ENCODE peak calls at places on chromosomes 6 and 20, in seven cellular contexts. C is stomach; P is AG04450; S is CD4-positive, alpha-beta T cell; K is omental fat pad; V is suprapubic skin; H is Caco-2. F is an unnamed sample.

GRCh38 chr6:41286544-41287346 is at the start of gene TREM1:
- DNase-seq in K (no peak), C (no peak), P (no peak), V (no peak), S (no peak), H (no peak), F (no peak)

GRCh38 chr6:41824571-41825569 is 37.4 kb downstream of the TOMM6 start:
- DNase-seq in P (no peak), V (no peak), S (no peak), C (no peak), K (no peak), H (no peak), F (no peak)

GRCh38 chr20:58803533-58803932 is 47.2 kb downstream of the GNAS-AS1 start:
- DNase-seq in S (no peak), V (no peak), K (no peak), P (no peak), C (no peak), H (no peak), F (no peak)

GRCh38 chr6:101395345-101395744 is 1.8 kb downstream of the GRIK2 start:
- DNase-seq in C (no peak), S (no peak), K (no peak), V (no peak), H (no peak), P (no peak), F (no peak)

GRCh38 chr20:49586967-49587587 is 19.1 kb upstream of the PTGIS start:
- DNase-seq in K (no peak), V (no peak), H (no peak), P (peak), S (no peak), C (no peak), F (no peak)

GRCh38 chr20:8627386-8628030 is 441.4 kb upstream of the PLCB4 start:
- DNase-seq in S (no peak), C (no peak), K (no peak), H (no peak), V (no peak), P (no peak), F (no peak)

GRCh38 chr6:43758617-43759050 is 11.4 kb upstream of the VEGFA start:
- DNase-seq in K (no peak), C (no peak), V (no peak), P (no peak), H (peak), S (no peak), F (no peak)

GRCh38 chr20:38426006-38426405 is 9.1 kb downstream of the SNHG17 start:
- DNase-seq in V (no peak), K (no peak), C (no peak), P (peak), S (no peak), H (no peak), F (no peak)

GRCh38 chr6:72984981-72985665 is 240.2 kb downstream of the KHDC1L start:
- DNase-seq in S (no peak), K (no peak), V (no peak), C (no peak), P (no peak), H (no peak), F (no peak)

GRCh38 chr6:85078071-85078470 is 313.7 kb upstream of the TBX18 start:
- DNase-seq in K (no peak), H (no peak), V (no peak), S (no peak), C (no peak), P (peak), F (no peak)

GRCh38 chr6:48747471-48747870 is 636.5 kb upstream of the PTCHD4 start:
- DNase-seq in V (no peak), P (no peak), C (no peak), S (no peak), H (no peak), K (no peak), F (no peak)

GRCh38 chr6:34324738-34325444 is 67.6 kb downstream of the NUDT3 start:
- DNase-seq in V (no peak), H (no peak), C (no peak), P (no peak), S (no peak), K (no peak), F (no peak)

GRCh38 chr6:100136590-100136989 is 142.6 kb upstream of the MCHR2 start:
- DNase-seq in S (no peak), K (no peak), C (no peak), H (no peak), V (no peak), P (no peak), F (no peak)

GRCh38 chr20:4613718-4614620 is 107.7 kb upstream of the PRND start:
- DNase-seq in K (peak), C (peak), V (no peak), H (peak), P (no peak), S (peak), F (no peak)

GRCh38 chr6:157186785-157187181 is 136.5 kb downstream of the TMEM242 start:
- DNase-seq in P (no peak), K (no peak), C (no peak), H (no peak), V (no peak), S (no peak), F (no peak)

GRCh38 chr20:47189060-47189459 is 167.4 kb downstream of the ZMYND8 start:
- DNase-seq in K (no peak), C (no peak), V (no peak), P (no peak), S (no peak), H (no peak), F (no peak)

DNA sequence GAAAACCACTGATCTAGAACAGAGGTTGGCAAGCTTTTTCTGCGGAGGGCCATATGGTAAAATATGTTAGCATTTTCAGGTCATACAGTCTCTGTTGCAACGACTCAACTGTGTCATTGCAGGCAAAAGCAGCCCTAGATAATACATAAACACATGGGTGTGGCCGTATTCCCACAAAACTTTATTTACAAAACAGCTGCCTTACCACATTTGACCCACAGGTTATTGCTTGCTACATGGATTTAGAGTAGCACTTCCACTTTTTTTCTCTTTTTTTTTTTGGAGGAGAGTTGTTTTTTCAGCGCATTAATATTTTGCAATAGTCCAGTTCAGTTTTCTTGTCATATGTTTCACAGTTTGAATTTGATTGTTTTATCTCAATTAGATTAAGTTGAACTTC is 2.5 kb upstream of the IGF2R start:
- DNase-seq in C (no peak), V (no peak), P (no peak), S (no peak), K (no peak), H (no peak), F (no peak)
- TF ChIP-seq CTCF in C (no peak), V (no peak), P (no peak), S (no peak), K (no peak), H (no peak), F (peak)

GRCh38 chr6:74755196-74755595 is 450.7 kb downstream of the COL12A1 start:
- DNase-seq in V (no peak), C (no peak), S (no peak), K (no peak), P (no peak), H (no peak), F (no peak)

GRCh38 chr6:74753883-74754600 is 451.8 kb downstream of the COL12A1 start:
- DNase-seq in V (no peak), K (no peak), S (no peak), P (no peak), H (no peak), C (no peak), F (no peak)

GRCh38 chr6:74752303-74752702 is 453.6 kb downstream of the COL12A1 start:
- DNase-seq in V (no peak), S (no peak), P (no peak), K (no peak), C (no peak), H (peak), F (no peak)

GRCh38 chr6:74745670-74746069 is 460.2 kb downstream of the COL12A1 start:
- DNase-seq in C (no peak), P (no peak), S (no peak), K (no peak), H (no peak), V (no peak), F (no peak)

DNA sequence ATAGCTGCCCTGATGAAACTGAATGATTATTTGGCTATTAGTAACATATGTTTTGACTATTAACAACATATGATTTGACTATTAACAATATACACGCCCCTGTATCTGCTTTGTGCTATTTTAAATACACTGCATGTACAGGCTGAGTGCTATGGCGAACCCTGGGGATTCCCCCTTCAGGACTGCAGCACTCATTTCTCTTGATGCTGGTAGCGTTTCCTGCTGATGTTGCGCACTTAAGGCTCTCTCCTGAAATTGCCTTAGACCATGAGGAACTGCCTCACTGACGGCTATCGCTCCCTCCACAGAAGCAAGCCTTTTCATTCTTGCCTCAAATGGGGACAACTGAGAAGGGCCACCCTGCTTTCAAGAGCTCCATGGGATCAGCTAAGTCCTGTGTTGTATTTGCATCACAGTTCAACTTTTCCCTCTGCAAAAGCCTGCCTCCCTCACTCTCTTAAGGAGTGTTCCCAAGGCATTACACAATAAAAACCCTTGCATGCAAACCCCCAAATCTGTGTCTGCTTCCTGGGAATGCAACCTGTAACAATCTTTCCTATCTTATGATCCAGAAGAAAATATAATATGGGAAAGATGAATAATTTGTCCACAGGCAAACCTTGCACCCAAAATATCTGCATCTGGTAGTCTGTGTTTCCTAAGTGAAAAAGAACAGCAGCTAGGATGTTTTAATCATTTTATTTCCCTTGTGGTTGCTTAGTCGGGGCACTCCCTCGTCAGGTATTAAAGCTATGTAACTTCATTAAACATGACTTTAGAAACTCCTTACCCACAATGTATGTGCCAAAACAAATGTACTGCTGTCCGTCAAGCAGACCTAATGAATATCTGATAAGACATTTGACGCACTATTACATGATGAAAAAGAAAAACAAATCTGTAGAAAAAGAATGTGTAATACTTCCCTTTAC is 456.4 kb downstream of the COL12A1 start:
- DNase-seq in C (no peak), P (no peak), S (no peak), V (no peak), K (no peak), H (no peak), F (no peak)
- TF ChIP-seq CTCF in C (no peak), P (no peak), S (no peak), V (no peak), K (no peak), H (no peak), F (no peak)

GRCh38 chr6:117906905-117907599 is at the start of gene SLC35F1:
- DNase-seq in S (no peak), V (no peak), P (no peak), C (peak), K (no peak), H (no peak), F (peak)
- TF ChIP-seq CTCF in S (no peak), V (no peak), P (peak), C (no peak), K (no peak), H (no peak), F (peak)

GRCh38 chr6:141309295-141309694 is 823.4 kb upstream of the GJE1 start:
- DNase-seq in H (no peak), S (no peak), K (no peak), P (no peak), V (no peak), C (no peak), F (no peak)
- TF ChIP-seq CTCF in H (no peak), S (no peak), K (no peak), P (no peak), V (no peak), C (no peak), F (no peak)

DNA sequence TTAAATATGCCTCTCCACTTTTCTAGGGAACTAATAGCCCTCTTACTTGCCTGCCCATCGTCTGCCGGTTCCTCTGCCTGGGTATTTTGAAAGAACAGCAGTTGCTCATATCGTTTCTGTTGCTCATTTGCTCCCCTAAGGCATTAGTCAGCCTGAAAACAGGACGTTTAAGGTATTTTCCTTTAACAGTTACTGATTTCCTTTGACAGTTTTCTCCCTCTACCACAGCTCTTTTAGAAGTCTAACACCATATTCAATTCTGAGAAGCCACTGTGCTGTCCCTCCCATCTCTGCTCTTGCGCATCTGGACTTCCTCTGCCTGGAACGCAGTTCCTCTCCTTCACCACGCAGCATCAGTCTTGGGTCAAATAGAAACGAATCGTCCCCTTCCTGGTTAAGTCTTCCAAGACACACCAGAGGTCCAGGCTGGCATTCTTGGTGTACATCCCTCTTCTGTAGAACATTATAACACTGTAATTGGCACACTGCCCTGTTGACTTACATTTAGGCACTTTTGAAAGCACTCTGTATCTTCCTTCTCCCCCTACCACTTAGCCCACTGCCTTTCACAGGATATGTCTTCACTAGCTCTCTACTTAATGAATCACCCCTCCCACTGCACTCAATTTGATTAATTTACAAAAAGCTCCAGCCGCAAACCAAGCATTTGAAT is 141.0 kb upstream of the CARMIL1 start:
- DNase-seq in S (peak), V (no peak), P (peak), C (peak), H (no peak), K (peak), F (no peak)
- TF ChIP-seq CTCF in S (no peak), V (no peak), P (peak), C (peak), H (no peak), K (no peak), F (no peak)

DNA sequence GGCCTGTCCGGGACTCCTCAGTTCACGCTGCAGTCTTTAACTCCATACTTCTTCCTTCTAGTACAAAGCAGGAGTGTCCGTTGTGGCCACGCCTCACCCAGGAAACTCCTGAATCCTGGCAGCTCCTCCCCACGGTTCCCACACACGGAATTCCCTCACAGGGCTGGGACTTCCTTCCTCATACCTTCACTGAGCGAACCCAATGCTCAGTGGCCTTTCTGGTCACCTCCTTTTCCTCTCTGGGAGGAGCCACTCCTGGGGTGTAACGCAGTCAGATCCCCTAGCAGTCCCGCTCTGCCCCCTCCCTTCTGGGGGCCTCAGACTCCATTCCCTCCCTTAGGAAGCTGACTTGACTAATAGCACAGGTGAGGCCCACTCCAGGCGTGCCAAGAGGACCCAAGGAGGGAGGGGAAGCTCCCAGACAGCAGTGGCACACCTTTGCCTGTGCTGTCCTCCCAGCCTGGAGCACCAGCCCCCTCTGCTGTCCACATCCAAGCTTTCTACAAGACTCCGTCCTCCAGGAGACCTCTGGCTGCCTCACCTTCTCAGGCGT is at the start of gene SLC52A3:
- DNase-seq in S (no peak), H (peak), V (no peak), K (no peak), C (peak), P (no peak), F (no peak)
- TF ChIP-seq CTCF in S (no peak), H (peak), V (peak), K (no peak), C (peak), P (no peak), F (no peak)

GRCh38 chr6:5337573-5337972 is 76.3 kb downstream of the FARS2 start:
- DNase-seq in H (no peak), V (no peak), S (no peak), P (no peak), C (no peak), K (no peak), F (no peak)
- TF ChIP-seq CTCF in H (no peak), V (no peak), S (no peak), P (no peak), C (no peak), K (no peak), F (no peak)

GRCh38 chr6:162442675-162443074 is 284.9 kb downstream of the PRKN start:
- DNase-seq in S (no peak), V (no peak), P (no peak), H (peak), C (no peak), K (no peak), F (no peak)
- TF ChIP-seq CTCF in S (no peak), V (no peak), P (no peak), H (no peak), C (no peak), K (no peak), F (no peak)

GRCh38 chr6:108145639-108146038 is 20.2 kb upstream of the NR2E1 start:
- DNase-seq in C (no peak), S (no peak), V (no peak), K (no peak), P (no peak), H (peak), F (no peak)
- TF ChIP-seq CTCF in C (no peak), S (no peak), V (no peak), K (no peak), P (no peak), H (peak), F (peak)